ENCODE peak calls at places on chromosomes 11 and 22, in four cellular contexts. One of them, this sample, is unnamed.

GRCh38 chr11:47466701-47467250 is 17.8 kb upstream of the RAPSN start:
- DNase-seq in C1 segment of cervical spinal cord: peak
- DNase-seq in adipocyte: peak
- DNase-seq in stimulated activated CD8-positive, alpha-beta memory T cell treated with anti-CD3 and anti-CD28 coated beads, Interleukin-15, amount 100 ng/mL, for 24 hours: no peak
- DNase-seq in this sample: peak

GRCh38 chr22:49076300-49077035 is 751.2 kb downstream of the BRD1 start:
- DNase-seq in stimulated activated CD8-positive, alpha-beta memory T cell treated with anti-CD3 and anti-CD28 coated beads, Interleukin-15, amount 100 ng/mL, for 24 hours: no peak
- DNase-seq in adipocyte: no peak
- DNase-seq in C1 segment of cervical spinal cord: no peak
- DNase-seq in this sample: no peak

GRCh38 chr11:58912124-58912523 is 27.2 kb upstream of the GLYATL1 start:
- DNase-seq in adipocyte: no peak
- DNase-seq in stimulated activated CD8-positive, alpha-beta memory T cell treated with anti-CD3 and anti-CD28 coated beads, Interleukin-15, amount 100 ng/mL, for 24 hours: no peak
- DNase-seq in C1 segment of cervical spinal cord: no peak
- DNase-seq in this sample: no peak

GRCh38 chr11:69972351-69972802 is 105.7 kb upstream of the ANO1 start:
- DNase-seq in stimulated activated CD8-positive, alpha-beta memory T cell treated with anti-CD3 and anti-CD28 coated beads, Interleukin-15, amount 100 ng/mL, for 24 hours: no peak
- DNase-seq in C1 segment of cervical spinal cord: no peak
- DNase-seq in adipocyte: no peak
- DNase-seq in this sample: no peak

GRCh38 chr11:76155455-76156232 is 50.7 kb downstream of the WNT11 start:
- DNase-seq in C1 segment of cervical spinal cord: no peak
- DNase-seq in stimulated activated CD8-positive, alpha-beta memory T cell treated with anti-CD3 and anti-CD28 coated beads, Interleukin-15, amount 100 ng/mL, for 24 hours: no peak
- DNase-seq in adipocyte: no peak
- DNase-seq in this sample: no peak

GRCh38 chr11:66849501-66850234 is 6.4 kb downstream of the RCE1 start:
- DNase-seq in C1 segment of cervical spinal cord: no peak
- DNase-seq in stimulated activated CD8-positive, alpha-beta memory T cell treated with anti-CD3 and anti-CD28 coated beads, Interleukin-15, amount 100 ng/mL, for 24 hours: no peak
- DNase-seq in adipocyte: no peak
- DNase-seq in this sample: no peak

GRCh38 chr11:71391786-71392185 is 56.4 kb downstream of the DHCR7 start:
- DNase-seq in C1 segment of cervical spinal cord: no peak
- DNase-seq in stimulated activated CD8-positive, alpha-beta memory T cell treated with anti-CD3 and anti-CD28 coated beads, Interleukin-15, amount 100 ng/mL, for 24 hours: no peak
- DNase-seq in adipocyte: no peak
- DNase-seq in this sample: no peak

GRCh38 chr22:33000342-33001280 is 57.6 kb downstream of the SYN3 start:
- DNase-seq in adipocyte: peak
- DNase-seq in stimulated activated CD8-positive, alpha-beta memory T cell treated with anti-CD3 and anti-CD28 coated beads, Interleukin-15, amount 100 ng/mL, for 24 hours: no peak
- DNase-seq in C1 segment of cervical spinal cord: no peak
- DNase-seq in this sample: peak

GRCh38 chr11:64131657-64132387 is 34.1 kb downstream of the MACROD1 start:
- DNase-seq in adipocyte: no peak
- DNase-seq in stimulated activated CD8-positive, alpha-beta memory T cell treated with anti-CD3 and anti-CD28 coated beads, Interleukin-15, amount 100 ng/mL, for 24 hours: no peak
- DNase-seq in C1 segment of cervical spinal cord: no peak
- DNase-seq in this sample: no peak

GRCh38 chr22:50733521-50734342 is 4.3 kb upstream of the ACR start:
- DNase-seq in C1 segment of cervical spinal cord: peak
- DNase-seq in adipocyte: peak
- DNase-seq in stimulated activated CD8-positive, alpha-beta memory T cell treated with anti-CD3 and anti-CD28 coated beads, Interleukin-15, amount 100 ng/mL, for 24 hours: no peak
- DNase-seq in this sample: peak

GRCh38 chr11:2259897-2260451 is 10.4 kb downstream of the ASCL2 start:
- DNase-seq in adipocyte: no peak
- DNase-seq in C1 segment of cervical spinal cord: no peak
- DNase-seq in stimulated activated CD8-positive, alpha-beta memory T cell treated with anti-CD3 and anti-CD28 coated beads, Interleukin-15, amount 100 ng/mL, for 24 hours: no peak
- DNase-seq in this sample: no peak

GRCh38 chr11:61919841-61920631 is 2.7 kb upstream of the RAB3IL1 start:
- DNase-seq in stimulated activated CD8-positive, alpha-beta memory T cell treated with anti-CD3 and anti-CD28 coated beads, Interleukin-15, amount 100 ng/mL, for 24 hours: no peak
- DNase-seq in C1 segment of cervical spinal cord: no peak
- DNase-seq in adipocyte: no peak
- DNase-seq in this sample: peak